ENCODE peak calls at places on chromosomes 2 and 18, in five cellular contexts. One of them, this sample, is unnamed.

GRCh38 chr2:156687715-156688114 is 251.5 kb downstream of the GPD2 start:
- DNase-seq in B cell: no peak
- DNase-seq in glutamatergic neuron: no peak
- DNase-seq in neural progenitor cell: no peak
- DNase-seq in dorsolateral prefrontal cortex: no peak
- DNase-seq in this sample: no peak

GRCh38 chr2:85804026-85804425 is 50.2 kb downstream of the ATOH8 start:
- DNase-seq in neural progenitor cell: no peak
- DNase-seq in dorsolateral prefrontal cortex: no peak
- DNase-seq in glutamatergic neuron: no peak
- DNase-seq in B cell: no peak
- DNase-seq in this sample: no peak

GRCh38 chr18:43067570-43067969 is 47.9 kb downstream of the RIT2 start:
- DNase-seq in neural progenitor cell: no peak
- DNase-seq in glutamatergic neuron: no peak
- DNase-seq in dorsolateral prefrontal cortex: no peak
- DNase-seq in B cell: no peak
- DNase-seq in this sample: no peak

GRCh38 chr2:214481204-214481603 is 70.3 kb downstream of the VWC2L start:
- DNase-seq in dorsolateral prefrontal cortex: no peak
- DNase-seq in B cell: no peak
- DNase-seq in neural progenitor cell: peak; percentile 5
- DNase-seq in glutamatergic neuron: no peak
- DNase-seq in this sample: no peak

GRCh38 chr2:19979932-19980331 is 10.0 kb downstream of the WDR35 start:
- DNase-seq in neural progenitor cell: no peak
- DNase-seq in glutamatergic neuron: no peak
- DNase-seq in B cell: no peak
- DNase-seq in dorsolateral prefrontal cortex: no peak
- DNase-seq in this sample: no peak

GRCh38 chr2:128467321-128467901 is 148.7 kb upstream of the HS6ST1 start:
- DNase-seq in glutamatergic neuron: no peak
- DNase-seq in neural progenitor cell: peak; percentile 0
- DNase-seq in B cell: no peak
- DNase-seq in dorsolateral prefrontal cortex: no peak
- DNase-seq in this sample: no peak

GRCh38 chr18:58862851-58863538 is 1.7 kb upstream of the ZNF532 start:
- DNase-seq in B cell: peak; percentile 67
- DNase-seq in neural progenitor cell: peak; percentile 66
- DNase-seq in glutamatergic neuron: peak; percentile 47
- DNase-seq in dorsolateral prefrontal cortex: no peak
- DNase-seq in this sample: peak; percentile 22

GRCh38 chr2:240649331-240649730 is 24.1 kb downstream of the GPR35 start:
- DNase-seq in glutamatergic neuron: no peak
- DNase-seq in B cell: no peak
- DNase-seq in dorsolateral prefrontal cortex: no peak
- DNase-seq in neural progenitor cell: no peak
- DNase-seq in this sample: no peak

GRCh38 chr2:105486762-105487141 is 87.9 kb upstream of the FHL2 start:
- DNase-seq in glutamatergic neuron: no peak
- DNase-seq in B cell: no peak
- DNase-seq in dorsolateral prefrontal cortex: no peak
- DNase-seq in neural progenitor cell: no peak
- DNase-seq in this sample: no peak

GRCh38 chr18:48926420-48926857 is 24.3 kb downstream of the SMAD7 start:
- DNase-seq in glutamatergic neuron: no peak
- DNase-seq in dorsolateral prefrontal cortex: no peak
- DNase-seq in B cell: no peak
- DNase-seq in neural progenitor cell: no peak
- DNase-seq in this sample: no peak

GRCh38 chr18:59871711-59872362 is 28.0 kb upstream of the PMAIP1 start:
- DNase-seq in neural progenitor cell: no peak
- DNase-seq in B cell: no peak
- DNase-seq in glutamatergic neuron: no peak
- DNase-seq in dorsolateral prefrontal cortex: no peak
- DNase-seq in this sample: no peak

GRCh38 chr2:171341394-171341793 is 92.4 kb downstream of the METTL8 start:
- DNase-seq in neural progenitor cell: no peak
- DNase-seq in dorsolateral prefrontal cortex: no peak
- DNase-seq in glutamatergic neuron: no peak
- DNase-seq in B cell: no peak
- DNase-seq in this sample: no peak

GRCh38 chr2:45067859-45068642 is 58.8 kb upstream of the SIX2 start:
- DNase-seq in B cell: no peak
- DNase-seq in neural progenitor cell: peak; percentile 63
- DNase-seq in glutamatergic neuron: peak; percentile 54
- DNase-seq in dorsolateral prefrontal cortex: no peak
- DNase-seq in this sample: peak; percentile 9

GRCh38 chr2:31505133-31505532 is 75.6 kb downstream of the SRD5A2 start:
- DNase-seq in glutamatergic neuron: no peak
- DNase-seq in neural progenitor cell: peak; percentile 74
- DNase-seq in B cell: no peak
- DNase-seq in dorsolateral prefrontal cortex: no peak
- DNase-seq in this sample: no peak

GRCh38 chr2:37324786-37325624 is at the start of gene PRKD3:
- DNase-seq in B cell: peak; percentile 90
- DNase-seq in neural progenitor cell: no peak
- DNase-seq in glutamatergic neuron: peak; percentile 52
- DNase-seq in dorsolateral prefrontal cortex: no peak
- DNase-seq in this sample: peak; percentile 81

GRCh38 chr2:4139711-4140110 is 436.3 kb downstream of the DCDC2C start:
- DNase-seq in B cell: no peak
- DNase-seq in neural progenitor cell: no peak
- DNase-seq in dorsolateral prefrontal cortex: no peak
- DNase-seq in glutamatergic neuron: no peak
- DNase-seq in this sample: no peak

GRCh38 chr2:124163825-124164224 is 138.7 kb downstream of the CNTNAP5 start:
- DNase-seq in glutamatergic neuron: no peak
- DNase-seq in neural progenitor cell: no peak
- DNase-seq in dorsolateral prefrontal cortex: no peak
- DNase-seq in B cell: no peak
- DNase-seq in this sample: no peak

GRCh38 chr2:199488772-199489400 is 31.1 kb upstream of the SATB2 start:
- DNase-seq in neural progenitor cell: peak; percentile 75
- DNase-seq in dorsolateral prefrontal cortex: no peak
- DNase-seq in B cell: peak; percentile 39
- DNase-seq in glutamatergic neuron: peak; percentile 75
- DNase-seq in this sample: peak; percentile 83

GRCh38 chr2:47253440-47253839 is 98.3 kb upstream of the STPG4 start:
- DNase-seq in dorsolateral prefrontal cortex: no peak
- DNase-seq in neural progenitor cell: no peak
- DNase-seq in B cell: no peak
- DNase-seq in glutamatergic neuron: no peak
- DNase-seq in this sample: no peak

GRCh38 chr2:199977984-199978415 is 22.6 kb downstream of the MAIP1 start:
- DNase-seq in glutamatergic neuron: no peak
- DNase-seq in neural progenitor cell: no peak
- DNase-seq in B cell: no peak
- DNase-seq in dorsolateral prefrontal cortex: no peak
- DNase-seq in this sample: no peak

GRCh38 chr18:79742076-79742475 is 55.7 kb upstream of the KCNG2 start:
- DNase-seq in glutamatergic neuron: no peak
- DNase-seq in neural progenitor cell: no peak
- DNase-seq in B cell: no peak
- DNase-seq in dorsolateral prefrontal cortex: no peak
- DNase-seq in this sample: no peak

GRCh38 chr2:117776888-117777287 is 37.6 kb upstream of the DDX18 start:
- DNase-seq in dorsolateral prefrontal cortex: no peak
- DNase-seq in glutamatergic neuron: no peak
- DNase-seq in B cell: no peak
- DNase-seq in neural progenitor cell: no peak
- DNase-seq in this sample: no peak

GRCh38 chr18:58097907-58098166 is 53.8 kb downstream of the NEDD4L start:
- DNase-seq in B cell: no peak
- DNase-seq in neural progenitor cell: no peak
- DNase-seq in glutamatergic neuron: no peak
- DNase-seq in dorsolateral prefrontal cortex: no peak
- DNase-seq in this sample: no peak

GRCh38 chr18:78828131-78828530 is 151.5 kb upstream of the SALL3 start:
- DNase-seq in B cell: no peak
- DNase-seq in glutamatergic neuron: no peak
- DNase-seq in neural progenitor cell: peak; percentile 62
- DNase-seq in dorsolateral prefrontal cortex: no peak
- DNase-seq in this sample: no peak

GRCh38 chr18:49340446-49340845 is 120.0 kb downstream of the DYM start:
- DNase-seq in glutamatergic neuron: no peak
- DNase-seq in neural progenitor cell: no peak
- DNase-seq in dorsolateral prefrontal cortex: no peak
- DNase-seq in B cell: no peak
- DNase-seq in this sample: no peak

GRCh38 chr18:56789889-56790180 is 138.7 kb downstream of the WDR7 start:
- DNase-seq in neural progenitor cell: no peak
- DNase-seq in B cell: no peak
- DNase-seq in dorsolateral prefrontal cortex: no peak
- DNase-seq in glutamatergic neuron: no peak
- DNase-seq in this sample: no peak
- TF ChIP-seq CTCF in neural progenitor cell: no peak
- TF ChIP-seq CTCF in B cell: peak; percentile 1
- TF ChIP-seq CTCF in dorsolateral prefrontal cortex: no peak
- TF ChIP-seq CTCF in glutamatergic neuron: peak; percentile 48
- TF ChIP-seq CTCF in this sample: peak; percentile 64

GRCh38 chr2:167758292-167758691 is 489.1 kb downstream of the STK39 start:
- DNase-seq in neural progenitor cell: no peak
- DNase-seq in B cell: no peak
- DNase-seq in glutamatergic neuron: no peak
- DNase-seq in dorsolateral prefrontal cortex: no peak
- DNase-seq in this sample: no peak

GRCh38 chr2:167764772-167765341 is 482.5 kb downstream of the STK39 start:
- DNase-seq in neural progenitor cell: no peak
- DNase-seq in dorsolateral prefrontal cortex: no peak
- DNase-seq in B cell: no peak
- DNase-seq in glutamatergic neuron: no peak
- DNase-seq in this sample: no peak

GRCh38 chr2:167756427-167756826 is 491.0 kb downstream of the STK39 start:
- DNase-seq in glutamatergic neuron: no peak
- DNase-seq in dorsolateral prefrontal cortex: no peak
- DNase-seq in neural progenitor cell: peak; percentile 73
- DNase-seq in B cell: no peak
- DNase-seq in this sample: no peak

GRCh38 chr2:167761465-167762136 is 485.8 kb downstream of the STK39 start:
- DNase-seq in glutamatergic neuron: no peak
- DNase-seq in B cell: no peak
- DNase-seq in neural progenitor cell: no peak
- DNase-seq in dorsolateral prefrontal cortex: no peak
- DNase-seq in this sample: no peak

GRCh38 chr2:167759531-167759930 is 487.9 kb downstream of the STK39 start:
- DNase-seq in dorsolateral prefrontal cortex: no peak
- DNase-seq in B cell: no peak
- DNase-seq in neural progenitor cell: no peak
- DNase-seq in glutamatergic neuron: no peak
- DNase-seq in this sample: no peak
- TF ChIP-seq CTCF in dorsolateral prefrontal cortex: no peak
- TF ChIP-seq CTCF in B cell: no peak
- TF ChIP-seq CTCF in neural progenitor cell: peak; percentile 16
- TF ChIP-seq CTCF in glutamatergic neuron: no peak
- TF ChIP-seq CTCF in this sample: no peak

GRCh38 chr2:168849610-168850009 is 40.6 kb downstream of the SPC25 start:
- DNase-seq in B cell: no peak
- DNase-seq in dorsolateral prefrontal cortex: no peak
- DNase-seq in glutamatergic neuron: peak; percentile 17
- DNase-seq in neural progenitor cell: peak; percentile 43
- DNase-seq in this sample: peak; percentile 47
- TF ChIP-seq CTCF in B cell: no peak
- TF ChIP-seq CTCF in dorsolateral prefrontal cortex: peak; percentile 18
- TF ChIP-seq CTCF in glutamatergic neuron: no peak
- TF ChIP-seq CTCF in neural progenitor cell: peak; percentile 42
- TF ChIP-seq CTCF in this sample: no peak

GRCh38 chr2:100237770-100238169 is 84.5 kb downstream of the LONRF2 start:
- DNase-seq in B cell: no peak
- DNase-seq in dorsolateral prefrontal cortex: no peak
- DNase-seq in neural progenitor cell: no peak
- DNase-seq in glutamatergic neuron: no peak
- DNase-seq in this sample: no peak

GRCh38 chr2:100236166-100236565 is 86.1 kb downstream of the LONRF2 start:
- DNase-seq in neural progenitor cell: no peak
- DNase-seq in dorsolateral prefrontal cortex: no peak
- DNase-seq in B cell: no peak
- DNase-seq in glutamatergic neuron: no peak
- DNase-seq in this sample: no peak

GRCh38 chr2:100235581-100235980 is 86.7 kb downstream of the LONRF2 start:
- DNase-seq in glutamatergic neuron: no peak
- DNase-seq in B cell: no peak
- DNase-seq in neural progenitor cell: no peak
- DNase-seq in dorsolateral prefrontal cortex: no peak
- DNase-seq in this sample: no peak

GRCh38 chr2:100238471-100238870 is 83.8 kb downstream of the LONRF2 start:
- DNase-seq in dorsolateral prefrontal cortex: no peak
- DNase-seq in B cell: no peak
- DNase-seq in neural progenitor cell: peak; percentile 66
- DNase-seq in glutamatergic neuron: peak; percentile 50
- DNase-seq in this sample: no peak

GRCh38 chr2:100237046-100237615 is 85.2 kb downstream of the LONRF2 start:
- DNase-seq in B cell: no peak
- DNase-seq in glutamatergic neuron: no peak
- DNase-seq in dorsolateral prefrontal cortex: no peak
- DNase-seq in neural progenitor cell: no peak
- DNase-seq in this sample: no peak
- TF ChIP-seq CTCF in B cell: no peak
- TF ChIP-seq CTCF in glutamatergic neuron: no peak
- TF ChIP-seq CTCF in dorsolateral prefrontal cortex: no peak
- TF ChIP-seq CTCF in neural progenitor cell: no peak
- TF ChIP-seq CTCF in this sample: no peak

DNA sequence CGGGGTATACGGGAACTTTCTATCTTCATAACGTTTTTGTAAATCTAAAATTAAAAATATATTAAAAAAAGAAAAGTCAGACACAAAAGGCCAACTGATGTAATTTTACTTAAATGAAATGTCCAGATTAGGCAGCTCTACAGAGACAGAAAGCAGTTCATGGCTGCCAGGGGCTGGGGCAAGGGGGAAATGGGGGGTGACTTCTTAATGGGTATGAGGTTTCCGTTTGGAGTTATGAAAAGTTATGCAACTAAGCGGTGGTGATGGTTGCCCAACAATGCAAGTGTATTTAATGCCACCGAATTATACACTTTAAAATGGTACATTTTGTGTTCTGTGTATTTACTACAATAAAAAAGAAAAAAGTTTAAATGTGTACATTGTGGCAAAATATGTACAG is 70.2 kb upstream of the TEX51 start:
- DNase-seq in neural progenitor cell: no peak
- DNase-seq in dorsolateral prefrontal cortex: no peak
- DNase-seq in glutamatergic neuron: no peak
- DNase-seq in B cell: no peak
- DNase-seq in this sample: no peak
- TF ChIP-seq CTCF in neural progenitor cell: no peak
- TF ChIP-seq CTCF in dorsolateral prefrontal cortex: no peak
- TF ChIP-seq CTCF in glutamatergic neuron: no peak
- TF ChIP-seq CTCF in B cell: no peak
- TF ChIP-seq CTCF in this sample: no peak

DNA sequence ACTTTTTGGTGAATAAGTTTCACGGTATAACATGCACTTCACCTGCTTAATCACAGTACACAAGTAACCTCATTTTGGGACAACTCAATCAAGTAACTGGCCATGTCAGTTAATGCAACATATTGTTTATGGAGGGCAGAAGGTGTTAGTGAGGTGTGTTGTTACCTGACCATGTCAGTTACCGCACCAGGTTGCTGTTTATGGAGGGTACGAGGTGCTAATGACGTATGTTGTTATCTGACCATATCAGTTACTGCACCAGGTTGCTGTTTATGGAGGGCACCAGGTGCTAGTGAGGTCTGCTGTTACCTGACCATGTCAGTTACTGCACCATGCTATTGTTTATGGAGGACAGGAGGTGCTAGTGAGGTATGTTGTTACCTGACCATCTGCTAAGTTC is 135.1 kb upstream of the TPO start:
- DNase-seq in neural progenitor cell: no peak
- DNase-seq in glutamatergic neuron: no peak
- DNase-seq in B cell: no peak
- DNase-seq in dorsolateral prefrontal cortex: no peak
- DNase-seq in this sample: no peak
- TF ChIP-seq CTCF in neural progenitor cell: no peak
- TF ChIP-seq CTCF in glutamatergic neuron: no peak
- TF ChIP-seq CTCF in B cell: no peak
- TF ChIP-seq CTCF in dorsolateral prefrontal cortex: no peak
- TF ChIP-seq CTCF in this sample: no peak

This sample was measured in endothelial cell.